ENCODE peak calls at places on chromosome 1, in five cellular contexts. Q is HFF-Myc; H is left cardiac atrium; D is colonic mucosa; F is activated naive CD4-positive, alpha-beta T cell treated with anti-CD3 and anti-CD28 coated beads, Interleukin-2, amount 50 U/mL, for 16 hours. T is an unnamed sample.
A peak's percentile ranks its signal among the peaks of the same experiment; 100 is the strongest.

GRCh38 chr1:235866913-235867850 is 476 bp upstream of the LYST start:
- DNase-seq in Q (peak; percentile 75), H (peak; percentile 95), D (peak; percentile 98), F (peak; percentile 96), T (peak; percentile 39)

GRCh38 chr1:204130178-204130577 is 21.7 kb downstream of the ETNK2 start:
- DNase-seq in Q (no peak), H (no peak), D (no peak), F (no peak), T (no peak)

GRCh38 chr1:243294723-243295121 is 38.9 kb downstream of the SDCCAG8 start:
- DNase-seq in Q (no peak), H (no peak), D (no peak), F (no peak), T (no peak)

GRCh38 chr1:175840787-175841186 is 97.4 kb upstream of the TNR start:
- DNase-seq in Q (no peak), H (no peak), D (no peak), F (no peak), T (no peak)

GRCh38 chr1:24725209-24725651 is 20.0 kb upstream of the CLIC4 start:
- DNase-seq in Q (no peak), H (no peak), D (no peak), F (no peak), T (no peak)

GRCh38 chr1:19074902-19075721 is 118.6 kb upstream of the IFFO2 start:
- DNase-seq in Q (no peak), H (peak; percentile 48), D (peak; percentile 76), F (no peak), T (no peak)

GRCh38 chr1:24998554-24999245 is 68.6 kb upstream of the RUNX3 start:
- DNase-seq in Q (no peak), H (no peak), D (no peak), F (no peak), T (no peak)

GRCh38 chr1:231656741-231657140 is 30.2 kb downstream of the DISC1 start:
- DNase-seq in Q (no peak), H (no peak), D (no peak), F (no peak), T (no peak)

GRCh38 chr1:39540504-39541031 is 36.0 kb downstream of the PABPC4 start:
- DNase-seq in Q (no peak), H (peak; percentile 82), D (no peak), F (no peak), T (no peak)

GRCh38 chr1:41348394-41348793 is 12.8 kb upstream of the FOXO6 start:
- DNase-seq in Q (no peak), H (no peak), D (no peak), F (no peak), T (no peak)

GRCh38 chr1:64890699-64891439 is 75.5 kb downstream of the JAK1 start:
- DNase-seq in Q (no peak), H (no peak), D (no peak), F (no peak), T (no peak)

T was measured in BJ.